ENCODE peak calls at places on chromosomes 13 and 19, in six cellular contexts. One of them, this sample, is unnamed.

GRCh38 chr19:3007975-3008374 is 21.1 kb downstream of the TLE2 start:
- DNase-seq in aorta: no peak
- DNase-seq in astrocyte: no peak
- DNase-seq in thyroid gland: peak; percentile 14
- DNase-seq in neuronal stem cell: no peak
- DNase-seq in CD4-positive, CD25-positive, alpha-beta regulatory T cell: no peak
- DNase-seq in this sample: no peak

GRCh38 chr13:91576590-91576989 is 178.2 kb downstream of the GPC5 start:
- DNase-seq in aorta: no peak
- DNase-seq in astrocyte: no peak
- DNase-seq in thyroid gland: no peak
- DNase-seq in neuronal stem cell: no peak
- DNase-seq in CD4-positive, CD25-positive, alpha-beta regulatory T cell: no peak
- DNase-seq in this sample: no peak

GRCh38 chr13:38542601-38543000 is 144.3 kb upstream of the FREM2 start:
- DNase-seq in aorta: no peak
- DNase-seq in astrocyte: peak; percentile 4
- DNase-seq in thyroid gland: no peak
- DNase-seq in neuronal stem cell: no peak
- DNase-seq in CD4-positive, CD25-positive, alpha-beta regulatory T cell: no peak
- DNase-seq in this sample: no peak

GRCh38 chr19:55253842-55254624 is 4.8 kb downstream of the PPP6R1 start:
- DNase-seq in aorta: peak; percentile 47
- DNase-seq in astrocyte: no peak
- DNase-seq in thyroid gland: peak; percentile 18
- DNase-seq in neuronal stem cell: no peak
- DNase-seq in CD4-positive, CD25-positive, alpha-beta regulatory T cell: peak; percentile 90
- DNase-seq in this sample: peak; percentile 72

GRCh38 chr13:24220086-24220703 is 59.7 kb downstream of the SPATA13 start:
- DNase-seq in aorta: no peak
- DNase-seq in astrocyte: peak; percentile 63
- DNase-seq in thyroid gland: peak; percentile 59
- DNase-seq in neuronal stem cell: peak; percentile 78
- DNase-seq in CD4-positive, CD25-positive, alpha-beta regulatory T cell: peak; percentile 83
- DNase-seq in this sample: peak; percentile 60

GRCh38 chr19:49331616-49332055 is 3.6 kb upstream of the CD37 start:
- DNase-seq in aorta: peak; percentile 54
- DNase-seq in astrocyte: peak; percentile 45
- DNase-seq in thyroid gland: peak; percentile 23
- DNase-seq in neuronal stem cell: no peak
- DNase-seq in CD4-positive, CD25-positive, alpha-beta regulatory T cell: peak; percentile 85
- DNase-seq in this sample: peak; percentile 37

GRCh38 chr13:50161052-50161451 is 145.8 kb downstream of the KCNRG start:
- DNase-seq in aorta: no peak
- DNase-seq in astrocyte: peak; percentile 42
- DNase-seq in thyroid gland: no peak
- DNase-seq in neuronal stem cell: no peak
- DNase-seq in CD4-positive, CD25-positive, alpha-beta regulatory T cell: no peak
- DNase-seq in this sample: no peak

GRCh38 chr19:901216-902092 is 8.2 kb downstream of the RNU6-9 start:
- DNase-seq in aorta: no peak
- DNase-seq in astrocyte: no peak
- DNase-seq in thyroid gland: no peak
- DNase-seq in neuronal stem cell: no peak
- DNase-seq in CD4-positive, CD25-positive, alpha-beta regulatory T cell: no peak
- DNase-seq in this sample: no peak

GRCh38 chr19:4713384-4713951 is 10.2 kb downstream of the DPP9 start:
- DNase-seq in aorta: peak; percentile 86
- DNase-seq in astrocyte: peak; percentile 100
- DNase-seq in thyroid gland: peak; percentile 34
- DNase-seq in neuronal stem cell: no peak
- DNase-seq in CD4-positive, CD25-positive, alpha-beta regulatory T cell: no peak
- DNase-seq in this sample: no peak

GRCh38 chr19:45016388-45017314 is 15.4 kb downstream of the RELB start:
- DNase-seq in aorta: peak; percentile 69
- DNase-seq in astrocyte: peak; percentile 55
- DNase-seq in thyroid gland: peak; percentile 54
- DNase-seq in neuronal stem cell: peak; percentile 51
- DNase-seq in CD4-positive, CD25-positive, alpha-beta regulatory T cell: peak; percentile 76
- DNase-seq in this sample: peak; percentile 76

GRCh38 chr19:11587973-11588631 is 9.2 kb upstream of the ZNF627 start:
- DNase-seq in aorta: no peak
- DNase-seq in astrocyte: no peak
- DNase-seq in thyroid gland: no peak
- DNase-seq in neuronal stem cell: no peak
- DNase-seq in CD4-positive, CD25-positive, alpha-beta regulatory T cell: no peak
- DNase-seq in this sample: no peak

GRCh38 chr19:14686411-14686810 is 3.4 kb upstream of the ZNF333 start:
- DNase-seq in aorta: no peak
- DNase-seq in astrocyte: no peak
- DNase-seq in thyroid gland: no peak
- DNase-seq in neuronal stem cell: no peak
- DNase-seq in CD4-positive, CD25-positive, alpha-beta regulatory T cell: peak; percentile 46
- DNase-seq in this sample: peak; percentile 47

GRCh38 chr13:91381371-91381770 is 17.1 kb upstream of the GPC5 start:
- DNase-seq in aorta: no peak
- DNase-seq in astrocyte: peak; percentile 12
- DNase-seq in thyroid gland: no peak
- DNase-seq in neuronal stem cell: no peak
- DNase-seq in CD4-positive, CD25-positive, alpha-beta regulatory T cell: peak; percentile 28
- DNase-seq in this sample: no peak

GRCh38 chr13:43880930-43881329 is 1.2 kb downstream of the LACC1 start:
- DNase-seq in aorta: no peak
- DNase-seq in astrocyte: no peak
- DNase-seq in thyroid gland: no peak
- DNase-seq in neuronal stem cell: no peak
- DNase-seq in CD4-positive, CD25-positive, alpha-beta regulatory T cell: no peak
- DNase-seq in this sample: no peak

GRCh38 chr13:86907116-86907515 is 764.1 kb upstream of the SLITRK5 start:
- DNase-seq in aorta: no peak
- DNase-seq in astrocyte: peak; percentile 47
- DNase-seq in thyroid gland: no peak
- DNase-seq in neuronal stem cell: no peak
- DNase-seq in CD4-positive, CD25-positive, alpha-beta regulatory T cell: no peak
- DNase-seq in this sample: no peak

GRCh38 chr19:45469835-45470146 is 2.0 kb downstream of the FOSB start:
- DNase-seq in aorta: no peak
- DNase-seq in astrocyte: no peak
- DNase-seq in thyroid gland: peak; percentile 95
- DNase-seq in neuronal stem cell: no peak
- DNase-seq in CD4-positive, CD25-positive, alpha-beta regulatory T cell: peak; percentile 86
- DNase-seq in this sample: peak; percentile 83

GRCh38 chr19:43662487-43662886 is 7.5 kb downstream of the PLAUR start:
- DNase-seq in aorta: no peak
- DNase-seq in astrocyte: no peak
- DNase-seq in thyroid gland: no peak
- DNase-seq in neuronal stem cell: no peak
- DNase-seq in CD4-positive, CD25-positive, alpha-beta regulatory T cell: no peak
- DNase-seq in this sample: no peak

GRCh38 chr13:70104481-70104880 is 3.1 kb upstream of the ATXN8OS start:
- DNase-seq in aorta: no peak
- DNase-seq in astrocyte: no peak
- DNase-seq in thyroid gland: no peak
- DNase-seq in neuronal stem cell: no peak
- DNase-seq in CD4-positive, CD25-positive, alpha-beta regulatory T cell: no peak
- DNase-seq in this sample: no peak

GRCh38 chr13:70107498-70108271 is at the start of gene ATXN8OS:
- DNase-seq in aorta: no peak
- DNase-seq in astrocyte: no peak
- DNase-seq in thyroid gland: no peak
- DNase-seq in neuronal stem cell: peak; percentile 23
- DNase-seq in CD4-positive, CD25-positive, alpha-beta regulatory T cell: no peak
- DNase-seq in this sample: no peak

GRCh38 chr13:70107125-70107497 is 515 bp upstream of the ATXN8OS start:
- DNase-seq in aorta: no peak
- DNase-seq in astrocyte: no peak
- DNase-seq in thyroid gland: no peak
- DNase-seq in neuronal stem cell: no peak
- DNase-seq in CD4-positive, CD25-positive, alpha-beta regulatory T cell: no peak
- DNase-seq in this sample: no peak

DNA sequence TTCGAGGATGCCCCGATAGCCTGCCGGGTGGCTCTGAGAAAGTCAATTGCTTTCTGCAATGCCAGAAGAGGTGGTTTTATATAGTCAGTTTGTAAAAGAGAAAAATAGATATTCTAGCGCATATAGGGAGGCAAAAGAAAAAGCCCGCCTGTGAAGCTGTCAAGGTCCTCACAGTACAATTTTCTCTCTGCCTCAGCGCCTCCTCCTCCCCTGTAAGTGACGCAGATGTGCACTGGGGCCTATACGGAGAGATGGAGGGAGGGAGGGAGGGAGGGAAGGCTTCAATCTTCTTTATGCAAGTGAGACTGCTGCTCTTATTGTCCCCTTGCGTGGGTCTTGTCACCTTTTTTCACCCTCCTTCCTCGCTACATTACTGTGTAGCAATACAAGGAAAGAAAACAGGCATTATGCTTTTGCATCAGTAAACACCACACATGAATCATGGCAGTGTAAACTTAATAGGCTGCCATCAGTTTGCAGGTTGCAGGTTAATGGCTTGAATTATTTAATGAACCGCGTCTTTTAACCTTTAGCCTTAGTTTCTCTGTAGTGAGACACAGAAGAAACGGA is at the start of gene KLHL1:
- DNase-seq in aorta: no peak
- DNase-seq in astrocyte: no peak
- DNase-seq in thyroid gland: no peak
- DNase-seq in neuronal stem cell: no peak
- DNase-seq in CD4-positive, CD25-positive, alpha-beta regulatory T cell: no peak
- DNase-seq in this sample: no peak
- H3K4me3 ChIP-seq in aorta: no peak within 1 kb of the TSS
- H3K4me3 ChIP-seq in astrocyte: peak within 1 kb of the TSS; percentile 17
- H3K4me3 ChIP-seq in thyroid gland: no peak within 1 kb of the TSS
- H3K4me3 ChIP-seq in neuronal stem cell: peak within 1 kb of the TSS; percentile 52
- H3K4me3 ChIP-seq in CD4-positive, CD25-positive, alpha-beta regulatory T cell: no peak within 1 kb of the TSS
- H3K4me3 ChIP-seq in this sample: no peak within 1 kb of the TSS

GRCh38 chr19:38030681-38031422 is 123.8 kb downstream of the SIPA1L3 start:
- DNase-seq in aorta: no peak
- DNase-seq in astrocyte: no peak
- DNase-seq in thyroid gland: peak; percentile 87
- DNase-seq in neuronal stem cell: no peak
- DNase-seq in CD4-positive, CD25-positive, alpha-beta regulatory T cell: no peak
- DNase-seq in this sample: no peak
- H3K4me3 ChIP-seq in aorta: no peak overlapping the region
- H3K4me3 ChIP-seq in astrocyte: no peak overlapping the region
- H3K4me3 ChIP-seq in thyroid gland: no peak overlapping the region
- H3K4me3 ChIP-seq in neuronal stem cell: no peak overlapping the region
- H3K4me3 ChIP-seq in CD4-positive, CD25-positive, alpha-beta regulatory T cell: no peak overlapping the region
- H3K4me3 ChIP-seq in this sample: no peak overlapping the region

GRCh38 chr13:20773194-20774080 is at the start of gene EEF1AKMT1:
- DNase-seq in aorta: peak; percentile 97
- DNase-seq in astrocyte: peak; percentile 80
- DNase-seq in thyroid gland: peak; percentile 94
- DNase-seq in neuronal stem cell: peak; percentile 87
- DNase-seq in CD4-positive, CD25-positive, alpha-beta regulatory T cell: peak; percentile 95
- DNase-seq in this sample: peak; percentile 90
- H3K4me3 ChIP-seq in aorta: peak within 1 kb of the TSS; percentile 55
- H3K4me3 ChIP-seq in astrocyte: peak within 1 kb of the TSS; percentile 63
- H3K4me3 ChIP-seq in thyroid gland: peak within 1 kb of the TSS; percentile 90
- H3K4me3 ChIP-seq in neuronal stem cell: peak within 1 kb of the TSS; percentile 67
- H3K4me3 ChIP-seq in CD4-positive, CD25-positive, alpha-beta regulatory T cell: peak within 1 kb of the TSS; percentile 76
- H3K4me3 ChIP-seq in this sample: peak within 1 kb of the TSS; percentile 60

DNA sequence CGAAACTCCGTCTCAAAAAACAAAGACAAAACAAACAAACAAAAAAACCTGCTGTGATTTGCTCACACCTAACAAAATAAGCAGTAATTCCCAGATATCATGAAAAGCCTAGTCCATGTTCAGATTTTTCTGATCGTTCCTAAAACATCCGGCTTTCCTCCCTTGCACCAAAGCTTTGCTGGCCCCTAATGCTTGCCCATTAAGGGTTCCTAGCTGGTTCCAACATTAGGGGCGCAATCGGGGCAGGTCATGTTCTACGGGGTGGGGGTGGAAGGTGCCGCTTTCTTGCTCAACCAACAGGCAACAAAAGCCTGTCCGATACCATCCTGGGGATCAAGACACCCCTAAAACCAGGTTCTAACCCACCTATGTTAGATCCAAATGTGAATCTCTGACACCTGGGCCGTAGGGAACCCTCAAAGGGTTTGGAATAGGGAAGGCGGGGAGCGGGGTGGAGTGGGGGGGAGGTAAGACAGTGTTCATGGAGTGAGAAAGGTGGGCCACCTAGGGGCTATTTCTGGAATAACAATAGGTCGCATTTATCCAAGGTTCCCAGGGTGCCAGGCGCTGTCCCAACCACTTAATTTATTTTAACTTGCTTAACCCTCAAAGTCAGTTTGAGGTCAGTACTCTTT is 25.3 kb upstream of the FXYD3 start:
- DNase-seq in aorta: no peak
- DNase-seq in astrocyte: peak; percentile 28
- DNase-seq in thyroid gland: peak; percentile 49
- DNase-seq in neuronal stem cell: peak; percentile 54
- DNase-seq in CD4-positive, CD25-positive, alpha-beta regulatory T cell: peak; percentile 45
- DNase-seq in this sample: peak; percentile 35
- H3K4me3 ChIP-seq in aorta: no peak overlapping the region
- H3K4me3 ChIP-seq in astrocyte: no peak overlapping the region
- H3K4me3 ChIP-seq in thyroid gland: no peak overlapping the region
- H3K4me3 ChIP-seq in neuronal stem cell: no peak overlapping the region
- H3K4me3 ChIP-seq in CD4-positive, CD25-positive, alpha-beta regulatory T cell: no peak overlapping the region
- H3K4me3 ChIP-seq in this sample: no peak overlapping the region

GRCh38 chr13:71867101-71867814 is at the start of gene DACH1:
- DNase-seq in aorta: peak; percentile 42
- DNase-seq in astrocyte: peak; percentile 71
- DNase-seq in thyroid gland: peak; percentile 34
- DNase-seq in neuronal stem cell: peak; percentile 75
- DNase-seq in CD4-positive, CD25-positive, alpha-beta regulatory T cell: peak; percentile 31
- DNase-seq in this sample: peak; percentile 76
- H3K4me3 ChIP-seq in aorta: peak within 1 kb of the TSS; percentile 34
- H3K4me3 ChIP-seq in astrocyte: peak within 1 kb of the TSS; percentile 77
- H3K4me3 ChIP-seq in thyroid gland: peak within 1 kb of the TSS; percentile 23
- H3K4me3 ChIP-seq in neuronal stem cell: peak within 1 kb of the TSS; percentile 90
- H3K4me3 ChIP-seq in CD4-positive, CD25-positive, alpha-beta regulatory T cell: no peak within 1 kb of the TSS
- H3K4me3 ChIP-seq in this sample: peak within 1 kb of the TSS; percentile 87

DNA sequence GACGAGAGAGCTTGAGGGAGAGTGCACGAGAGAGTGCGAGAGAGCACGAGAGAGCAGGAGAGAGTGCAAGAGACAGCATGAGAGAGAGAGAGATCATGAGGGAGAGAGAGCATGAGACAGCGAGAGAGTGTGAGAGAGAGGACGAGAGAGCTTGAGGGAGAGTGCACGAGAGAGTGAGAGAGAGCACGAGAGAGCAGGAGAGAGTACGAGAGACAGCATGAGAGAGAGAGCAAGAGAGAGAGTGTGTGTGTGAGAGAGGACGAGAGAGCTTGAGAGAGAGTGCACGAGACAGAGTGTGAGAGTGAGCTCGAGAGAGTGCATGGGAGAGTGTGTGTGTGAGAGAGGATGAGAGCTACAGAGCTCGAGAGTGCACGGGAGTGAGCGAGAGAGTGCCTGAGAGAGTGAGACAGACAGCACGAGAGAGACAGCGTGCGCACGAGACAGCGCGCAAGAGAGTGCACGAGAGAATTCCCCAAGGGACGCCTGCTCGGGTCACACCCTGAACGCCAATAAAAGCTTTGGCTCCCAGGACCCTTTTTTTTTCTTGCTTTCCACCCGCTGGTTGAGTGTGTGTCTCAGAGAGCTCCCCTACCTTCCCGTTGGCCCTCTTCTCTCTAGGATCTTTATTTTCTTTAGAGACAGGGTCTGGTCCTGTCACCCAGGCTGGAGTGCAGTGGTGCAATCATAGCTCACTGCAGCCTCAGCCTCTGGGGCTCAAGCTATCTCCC is 3.7 kb downstream of the CD70 start:
- DNase-seq in aorta: no peak
- DNase-seq in astrocyte: no peak
- DNase-seq in thyroid gland: no peak
- DNase-seq in neuronal stem cell: no peak
- DNase-seq in CD4-positive, CD25-positive, alpha-beta regulatory T cell: peak; percentile 47
- DNase-seq in this sample: no peak
- H3K4me3 ChIP-seq in aorta: no peak overlapping the region
- H3K4me3 ChIP-seq in astrocyte: peak overlapping the region; percentile 25
- H3K4me3 ChIP-seq in thyroid gland: no peak overlapping the region
- H3K4me3 ChIP-seq in neuronal stem cell: no peak overlapping the region
- H3K4me3 ChIP-seq in CD4-positive, CD25-positive, alpha-beta regulatory T cell: peak overlapping the region; percentile 57
- H3K4me3 ChIP-seq in this sample: peak overlapping the region; percentile 5